ENCODE peak calls at places on chromosomes 11 and 22, in four cellular contexts. Q, M, D and Z are unnamed samples.

GRCh38 chr11:96215094-96215782 is 127.8 kb downstream of the MAML2 start:
- DNase-seq in Q (peak), M (peak), D (no peak), Z (peak)

GRCh38 chr11:120172054-120172881 is 34.4 kb upstream of the TRIM29 start:
- DNase-seq in Q (peak), M (no peak), D (no peak), Z (peak)

GRCh38 chr22:43881091-43882061 is 10.4 kb downstream of the PNPLA5 start:
- DNase-seq in Q (no peak), M (no peak), D (no peak), Z (no peak)

GRCh38 chr11:117796456-117797428 is at the start of gene DSCAML1:
- DNase-seq in Q (no peak), M (peak), D (no peak), Z (peak)

GRCh38 chr11:33735426-33736147 is 636 bp downstream of the CD59 start:
- DNase-seq in Q (peak), M (peak), D (no peak), Z (peak)

GRCh38 chr11:46026616-46027293 is 94.5 kb downstream of the PHF21A start:
- DNase-seq in Q (no peak), M (no peak), D (no peak), Z (no peak)

GRCh38 chr11:126317681-126318641 is 14.1 kb downstream of the DCPS start:
- DNase-seq in Q (no peak), M (no peak), D (no peak), Z (no peak)

GRCh38 chr11:102485095-102485722 is 32.6 kb upstream of the TMEM123 start:
- DNase-seq in Q (no peak), M (no peak), D (no peak), Z (no peak)

GRCh38 chr22:27057717-27058116 is 400.3 kb downstream of the MIAT start:
- DNase-seq in Q (no peak), M (no peak), D (no peak), Z (no peak)

GRCh38 chr11:41113160-41113559 is 346.3 kb downstream of the LRRC4C start:
- DNase-seq in Q (no peak), M (no peak), D (no peak), Z (no peak)

GRCh38 chr22:50118557-50119168 is 28.9 kb downstream of the MOV10L1 start:
- DNase-seq in Q (no peak), M (no peak), D (no peak), Z (no peak)

GRCh38 chr22:45678961-45679912 is 7.6 kb downstream of the ATXN10 start:
- DNase-seq in Q (no peak), M (no peak), D (no peak), Z (no peak)

GRCh38 chr11:122634507-122634906 is 21.0 kb upstream of the UBASH3B start:
- DNase-seq in Q (peak), M (no peak), D (no peak), Z (no peak)

GRCh38 chr11:728901-729491 is 18.3 kb upstream of the TALDO1 start:
- DNase-seq in Q (no peak), M (no peak), D (no peak), Z (no peak)

GRCh38 chr11:62928011-62928410 is 6.8 kb upstream of the CHRM1 start:
- DNase-seq in Q (no peak), M (no peak), D (no peak), Z (no peak)

GRCh38 chr22:37473437-37473946 is 12.7 kb downstream of the MFNG start:
- DNase-seq in Q (no peak), M (no peak), D (no peak), Z (no peak)

GRCh38 chr22:50701428-50702154 is 29.0 kb downstream of the SHANK3 start:
- DNase-seq in Q (no peak), M (no peak), D (no peak), Z (no peak)

GRCh38 chr22:41302016-41302767 is 867 bp downstream of the ZC3H7B start:
- DNase-seq in Q (no peak), M (peak), D (no peak), Z (peak)

GRCh38 chr11:59193741-59194140 is 19.0 kb downstream of the MPEG1 start:
- DNase-seq in Q (no peak), M (no peak), D (no peak), Z (no peak)

GRCh38 chr11:94544832-94545640 is 1.3 kb downstream of the FUT4 start:
- DNase-seq in Q (peak), M (no peak), D (no peak), Z (no peak)

GRCh38 chr11:79192836-79193235 is 248.0 kb downstream of the TENM4 start:
- DNase-seq in Q (no peak), M (no peak), D (no peak), Z (no peak)

GRCh38 chr11:28566643-28567042 is 458.5 kb downstream of the METTL15 start:
- DNase-seq in Q (no peak), M (no peak), D (no peak), Z (no peak)